ENCODE peak calls at places on chromosomes 16 and 17, in four cellular contexts. K is K562, W is GM12878, G is GM12891. P is an unnamed sample.

GRCh38 chr17:71431146-71431545 is 689.7 kb upstream of the SOX9 start:
- DNase-seq in G (no peak), K (no peak), W (no peak), P (no peak)

GRCh38 chr17:18326572-18326971 is 11.5 kb downstream of the SMCR8 start:
- DNase-seq in G (no peak), K (no peak), W (no peak), P (no peak)

GRCh38 chr17:47915667-47916242 is 19.7 kb downstream of the SP2 start:
- DNase-seq in G (no peak), W (no peak), K (no peak), P (no peak)

GRCh38 chr16:24925163-24925562 is 79.4 kb downstream of the SLC5A11 start:
- DNase-seq in G (no peak), K (no peak), W (no peak), P (no peak)

GRCh38 chr16:29820271-29820701 is at the start of gene MVP:
- DNase-seq in W (no peak), K (no peak), G (peak), P (no peak)

GRCh38 chr16:85523602-85524364 is 89.3 kb upstream of the GSE1 start:
- DNase-seq in W (no peak), G (no peak), K (peak), P (peak)

GRCh38 chr17:19716108-19717030 is at the start of gene SLC47A2:
- DNase-seq in W (no peak), G (no peak), K (no peak), P (no peak)

GRCh38 chr17:50129303-50129945 is 536 bp downstream of the SAMD14 start:
- DNase-seq in G (peak), K (no peak), W (no peak), P (no peak)

GRCh38 chr16:31664683-31665482 is 137.2 kb downstream of the AHSP start:
- DNase-seq in K (no peak), W (no peak), G (no peak), P (no peak)

GRCh38 chr16:14061732-14062259 is 9.3 kb upstream of the MRTFB start:
- DNase-seq in W (no peak), G (no peak), K (no peak), P (no peak)
- TF ChIP-seq SPI1 in W (no peak), G (no peak), K (no peak), P (no peak)

GRCh38 chr16:46932802-46933201 is 40.7 kb downstream of the DNAJA2 start:
- DNase-seq in W (no peak), K (no peak), G (no peak), P (peak)
- TF ChIP-seq SPI1 in W (peak), K (peak), G (peak), P (peak)

GRCh38 chr17:5282639-5283217 is 644 bp downstream of the RABEP1 start:
- DNase-seq in G (no peak), W (no peak), K (peak), P (no peak)
- TF ChIP-seq SPI1 in G (no peak), W (no peak), K (no peak), P (no peak)

DNA sequence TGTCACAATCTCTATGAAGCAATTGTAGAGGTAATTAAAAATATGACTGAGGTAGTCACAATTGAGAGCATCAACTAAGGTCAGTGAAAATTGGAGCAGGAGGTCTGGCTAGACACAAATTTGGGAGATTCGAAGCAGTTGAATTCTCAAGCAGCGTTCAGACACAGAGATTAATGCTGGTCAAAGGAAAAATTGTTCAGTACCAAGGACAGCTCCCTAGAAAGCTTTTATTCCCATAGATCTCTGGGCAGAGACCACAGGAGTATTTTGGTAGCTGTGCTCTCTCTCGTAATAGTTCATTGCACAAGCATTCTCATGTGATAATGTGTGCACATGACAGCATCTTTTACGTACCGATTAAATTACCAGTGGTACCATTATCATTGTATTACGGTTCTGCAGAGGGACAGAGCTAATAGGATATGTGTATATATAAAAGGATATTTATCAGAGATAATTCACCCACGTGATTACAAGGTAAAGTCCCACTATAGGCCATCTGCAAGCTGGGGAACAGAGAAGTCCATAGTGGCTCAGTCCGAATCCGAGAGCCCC is 387.5 kb upstream of the HSBP1 start:
- DNase-seq in G (no peak), K (peak), W (no peak), P (no peak)
- TF ChIP-seq SPI1 in G (no peak), K (no peak), W (no peak), P (no peak)

GRCh38 chr17:77824102-77824779 is 134.3 kb upstream of the TNRC6C start:
- DNase-seq in G (no peak), W (no peak), K (no peak), P (no peak)

GRCh38 chr17:77819497-77819896 is 139.0 kb upstream of the TNRC6C start:
- DNase-seq in W (no peak), G (no peak), K (no peak), P (no peak)

GRCh38 chr17:77824780-77825280 is 133.7 kb upstream of the TNRC6C start:
- DNase-seq in W (no peak), K (no peak), G (no peak), P (no peak)

GRCh38 chr17:77821114-77821513 is 137.4 kb upstream of the TNRC6C start:
- DNase-seq in K (peak), W (no peak), G (peak), P (no peak)

GRCh38 chr17:77822302-77823030 is 136.0 kb upstream of the TNRC6C start:
- DNase-seq in K (no peak), W (no peak), G (no peak), P (no peak)
- TF ChIP-seq SPI1 in K (no peak), W (no peak), G (no peak), P (no peak)

GRCh38 chr16:83200005-83200779 is 573.4 kb downstream of the CDH13 start:
- DNase-seq in W (no peak), K (no peak), G (no peak), P (no peak)
- TF ChIP-seq SPI1 in W (no peak), K (no peak), G (no peak), P (no peak)

GRCh38 chr17:33269337-33270060 is 23.6 kb downstream of the ASIC2 start:
- DNase-seq in W (no peak), G (no peak), K (no peak), P (no peak)
- TF ChIP-seq SPI1 in W (no peak), G (no peak), K (no peak), P (no peak)

GRCh38 chr17:1797323-1797722 is 32.4 kb downstream of the SMYD4 start:
- DNase-seq in W (no peak), K (peak), G (no peak), P (no peak)
- TF ChIP-seq SPI1 in W (no peak), K (no peak), G (no peak), P (no peak)

DNA sequence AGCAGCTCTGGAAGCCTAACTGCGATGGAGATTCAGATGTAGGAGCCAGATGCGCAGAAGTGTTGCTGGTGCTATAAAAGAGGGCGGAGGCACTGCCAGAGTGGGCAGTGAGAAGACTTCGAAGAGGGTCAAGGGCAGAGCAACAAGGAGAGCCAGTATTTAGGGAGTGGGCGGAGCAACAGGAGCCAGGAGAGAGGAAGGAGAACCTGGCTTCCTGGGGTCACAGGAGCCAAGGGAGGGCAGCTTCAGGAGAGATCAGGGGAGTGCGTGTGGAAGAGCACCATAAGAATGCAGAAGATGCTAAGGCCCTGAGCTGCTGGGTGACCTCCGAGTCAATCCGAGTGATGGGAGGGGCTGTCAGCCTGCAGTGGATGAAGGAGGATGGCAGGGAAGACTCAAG is 14.4 kb upstream of the MRPS23 start:
- DNase-seq in K (no peak), W (no peak), G (no peak), P (no peak)
- TF ChIP-seq SPI1 in K (no peak), W (no peak), G (no peak), P (no peak)